ENCODE peak calls at places on chromosomes 5 and 9, in five cellular contexts. K is HCT116, Y is K562, A is stomach, E is endothelial cell of umbilical vein. T is an unnamed sample.
A peak's percentile ranks its signal among the peaks of the same experiment; 100 is the strongest.

GRCh38 chr9:127698985-127699670 is 7.7 kb upstream of the CFAP157 start:
- DNase-seq in A (peak; percentile 96), K (peak; percentile 96), E (peak; percentile 97), Y (peak; percentile 100), T (no peak)

GRCh38 chr9:32345243-32345642 is 39.2 kb upstream of the ACO1 start:
- DNase-seq in A (no peak), Y (no peak), K (no peak), E (no peak), T (no peak)

GRCh38 chr5:179361204-179361603 is 15.9 kb upstream of the ADAMTS2 start:
- DNase-seq in E (no peak), A (no peak), K (no peak), Y (no peak), T (no peak)

GRCh38 chr5:96297867-96298266 is 135.2 kb downstream of the PCSK1 start:
- DNase-seq in K (no peak), Y (no peak), E (no peak), A (no peak), T (no peak)

GRCh38 chr9:37253377-37253937 is 133.1 kb downstream of the ZCCHC7 start:
- DNase-seq in A (no peak), Y (no peak), E (no peak), K (no peak), T (no peak)

GRCh38 chr5:62334082-62334481 is 28.1 kb downstream of the KIF2A start:
- DNase-seq in K (no peak), Y (no peak), E (no peak), A (no peak), T (no peak)

GRCh38 chr5:74320526-74320925 is 320.0 kb downstream of the ENC1 start:
- DNase-seq in E (no peak), K (no peak), A (no peak), Y (no peak), T (no peak)

GRCh38 chr5:52738095-52738506 is 49.6 kb upstream of the ITGA1 start:
- DNase-seq in K (no peak), A (no peak), E (peak; percentile 21), Y (no peak), T (no peak)

GRCh38 chr9:122468735-122469134 is 9.0 kb downstream of the OR1J1 start:
- DNase-seq in E (no peak), Y (no peak), K (no peak), A (no peak), T (no peak)

GRCh38 chr5:139698461-139699146 is 50.5 kb downstream of the CXXC5 start:
- DNase-seq in Y (peak; percentile 28), K (no peak), A (peak; percentile 87), E (peak; percentile 76), T (no peak)

GRCh38 chr9:129143461-129143927 is 32.3 kb downstream of the PTPA start:
- DNase-seq in Y (peak; percentile 37), E (peak; percentile 70), A (no peak), K (no peak), T (no peak)

GRCh38 chr9:91197232-91198181 is 164.2 kb downstream of the AUH start:
- DNase-seq in Y (peak; percentile 47), E (peak; percentile 70), K (peak; percentile 85), A (peak; percentile 86), T (peak; percentile 62)

GRCh38 chr5:149887622-149888183 is 56.9 kb downstream of the PDE6A start:
- DNase-seq in Y (no peak), A (no peak), E (peak; percentile 42), K (peak; percentile 12), T (no peak)

GRCh38 chr9:18810581-18810980 is 222.4 kb downstream of the SAXO1 start:
- DNase-seq in K (no peak), Y (no peak), A (no peak), E (no peak), T (no peak)

GRCh38 chr9:126411225-126411947 is 84.8 kb downstream of the MVB12B start:
- DNase-seq in K (no peak), Y (no peak), A (no peak), E (no peak), T (no peak)

GRCh38 chr5:111855356-111855755 is 98.4 kb upstream of the NREP start:
- DNase-seq in Y (no peak), K (no peak), E (no peak), A (no peak), T (no peak)

GRCh38 chr5:14025566-14026276 is 81.2 kb upstream of the DNAH5 start:
- DNase-seq in Y (no peak), A (no peak), K (no peak), E (no peak), T (no peak)

GRCh38 chr5:14032944-14033343 is 88.5 kb upstream of the DNAH5 start:
- DNase-seq in Y (no peak), A (no peak), E (no peak), K (peak; percentile 59), T (no peak)

GRCh38 chr5:14029185-14029584 is 84.7 kb upstream of the DNAH5 start:
- DNase-seq in K (no peak), Y (no peak), A (no peak), E (no peak), T (no peak)

GRCh38 chr5:14028188-14028587 is 83.7 kb upstream of the DNAH5 start:
- DNase-seq in K (no peak), Y (no peak), E (no peak), A (no peak), T (no peak)
- H3K4me1 ChIP-seq in K (peaks cover 19% of the 10 kb centered on the region), Y (no peaks in the 10 kb centered on the region), E (no peaks in the 10 kb centered on the region), A (no peaks in the 10 kb centered on the region), T (no peaks in the 10 kb centered on the region)

GRCh38 chr5:160602744-160603143 is 181.1 kb downstream of the PTTG1 start:
- DNase-seq in Y (no peak), A (no peak), E (no peak), K (no peak), T (no peak)

GRCh38 chr5:160601045-160601444 is 179.4 kb downstream of the PTTG1 start:
- DNase-seq in A (no peak), E (no peak), K (no peak), Y (no peak), T (no peak)

GRCh38 chr5:160604484-160604883 is 182.8 kb downstream of the PTTG1 start:
- DNase-seq in Y (no peak), K (no peak), A (no peak), E (no peak), T (no peak)

GRCh38 chr5:160605266-160605665 is 183.6 kb downstream of the PTTG1 start:
- DNase-seq in Y (no peak), E (no peak), K (no peak), A (no peak), T (no peak)
- TF ChIP-seq POLR2AphosphoS5 in Y (no peak), E (no peak), K (no peak), A (no peak), T (no peak)

DNA sequence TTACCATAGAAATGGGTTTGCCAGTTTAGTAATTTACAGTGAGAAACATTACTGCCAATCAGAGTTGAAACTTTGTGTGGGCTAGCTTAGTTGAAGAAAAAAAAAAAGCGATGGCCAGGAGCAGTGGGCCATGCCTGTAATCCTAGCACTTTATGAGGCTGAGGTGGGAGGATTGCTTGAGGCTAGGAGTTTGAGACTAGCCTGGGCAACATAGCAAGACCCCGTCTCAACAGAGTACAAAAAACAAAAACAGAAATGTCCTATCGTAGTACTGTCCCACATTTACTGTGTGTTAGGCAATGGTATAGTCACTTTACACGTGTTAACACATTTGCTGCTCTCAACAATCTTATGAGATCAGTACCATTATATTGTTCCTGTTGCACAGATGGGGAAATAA is 2.3 kb downstream of the OSTF1 start:
- DNase-seq in A (no peak), Y (no peak), E (no peak), K (no peak), T (no peak)
- H3K4me1 ChIP-seq in A (peaks cover 80% of the 10 kb centered on the region), Y (peaks cover 14% of the 10 kb centered on the region), E (peaks cover 23% of the 10 kb centered on the region), K (peaks cover 19% of the 10 kb centered on the region), T (peaks cover 15% of the 10 kb centered on the region)

DNA sequence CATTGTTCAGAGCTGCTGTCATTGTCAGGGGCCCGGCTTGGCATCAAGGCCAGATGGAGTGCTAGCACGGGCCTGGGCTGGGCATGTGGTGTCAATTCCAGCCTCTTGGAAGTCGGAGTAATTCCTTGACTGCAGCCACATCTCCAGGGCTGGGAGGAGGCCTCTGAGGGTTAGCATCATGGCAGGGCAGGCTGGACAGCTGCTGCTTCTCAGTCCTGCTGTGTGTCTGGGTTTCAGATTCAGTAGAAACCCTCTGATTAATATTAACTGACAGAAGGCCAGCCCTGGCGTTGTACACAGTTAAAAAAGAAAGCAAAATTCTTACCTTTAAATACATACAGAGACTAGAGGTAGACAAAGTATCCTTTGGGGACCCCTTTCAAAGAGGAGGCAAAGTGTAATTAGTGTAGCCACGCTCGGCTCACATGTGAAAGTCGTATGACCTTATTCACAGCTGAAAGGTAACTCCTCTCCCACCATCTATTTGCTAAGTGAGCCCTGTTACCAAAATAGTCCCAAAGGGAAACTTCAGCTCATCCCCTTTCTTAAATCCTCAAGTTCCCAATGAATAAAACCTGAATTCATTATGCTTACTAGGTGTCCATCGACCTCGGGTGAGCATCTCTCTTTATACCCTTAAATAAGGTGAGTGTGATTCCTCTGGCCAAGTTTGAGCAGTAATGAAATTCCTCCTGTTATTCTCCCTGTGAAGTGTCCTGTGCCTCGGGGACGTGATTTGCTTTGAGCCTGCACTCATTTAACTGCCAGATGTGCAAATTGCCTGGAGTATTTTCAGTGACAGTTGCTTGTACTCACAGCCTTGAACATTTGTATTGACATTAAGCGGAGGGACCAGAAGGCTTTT is 126.6 kb downstream of the DOCK2 start:
- DNase-seq in K (no peak), Y (no peak), E (no peak), A (no peak), T (no peak)
- TF ChIP-seq POLR2AphosphoS5 in K (no peak), Y (no peak), E (no peak), A (no peak), T (no peak)

DNA sequence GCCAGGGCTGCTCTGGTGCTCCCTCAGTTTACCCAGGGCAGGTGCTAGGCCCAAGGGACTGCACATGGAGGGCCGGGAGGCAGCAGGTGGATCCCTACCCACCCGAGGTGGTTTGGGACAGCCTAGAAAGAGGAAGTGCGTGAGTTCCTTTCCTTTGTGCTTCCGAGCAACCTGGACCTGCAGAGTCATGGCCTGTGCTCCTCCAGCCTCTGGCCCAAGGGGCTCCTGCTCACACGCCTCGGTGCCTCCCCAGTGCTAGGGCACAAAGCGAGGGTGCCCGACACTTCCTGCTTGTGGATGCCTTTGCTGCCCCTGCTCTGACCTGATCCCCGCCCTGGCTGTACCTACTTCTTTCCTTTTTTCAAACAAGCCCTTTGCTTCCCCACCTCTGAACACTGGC is 79.3 kb downstream of the RXRA start:
- DNase-seq in K (no peak), E (no peak), A (no peak), Y (no peak), T (no peak)
- H3K4me1 ChIP-seq in K (peaks cover 43% of the 10 kb centered on the region), E (peaks cover 45% of the 10 kb centered on the region), A (peaks cover 97% of the 10 kb centered on the region), Y (peaks cover 90% of the 10 kb centered on the region), T (peaks cover 11% of the 10 kb centered on the region)

DNA sequence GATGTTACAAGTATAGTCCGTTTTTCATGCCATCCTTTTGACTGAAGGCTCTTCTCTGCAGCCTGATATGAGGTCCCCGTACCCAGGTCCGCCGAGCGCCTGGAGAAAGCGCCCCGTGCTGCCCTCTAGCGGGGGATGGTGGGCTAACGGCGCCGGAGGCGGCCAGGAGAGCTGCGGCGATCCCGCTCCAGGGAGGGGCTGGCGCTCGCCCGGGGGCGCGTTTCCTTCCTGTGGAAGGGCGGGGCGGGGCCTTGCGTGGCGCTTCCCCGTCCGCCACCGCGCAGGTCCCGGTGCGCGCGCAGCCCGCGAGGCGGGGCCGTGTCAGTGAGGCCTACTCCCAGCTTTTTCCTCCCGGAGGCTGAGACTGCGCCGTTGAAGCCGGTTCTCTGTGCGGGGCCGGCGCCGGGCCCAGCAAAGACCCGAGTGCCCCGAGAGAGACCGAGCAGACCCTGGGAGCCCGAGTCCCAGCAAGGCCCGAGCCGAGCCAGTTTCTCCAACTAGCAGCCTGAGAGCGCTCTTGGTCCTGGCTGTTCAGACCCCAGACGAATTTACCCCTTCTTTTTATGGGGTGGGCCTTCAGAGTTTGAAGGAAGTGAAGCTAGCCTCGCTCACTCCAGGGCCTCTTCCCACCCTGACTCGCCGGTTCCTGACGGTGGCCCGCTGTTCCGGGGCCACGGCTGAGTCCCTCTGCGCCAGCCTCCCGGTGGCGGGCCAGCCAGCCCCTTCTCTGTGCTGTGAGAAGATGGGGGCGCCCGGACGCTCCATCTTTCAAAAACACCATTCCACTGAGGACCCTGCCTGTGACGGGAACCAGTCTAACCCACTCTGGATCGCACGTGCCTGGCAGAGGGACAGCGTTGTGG is 9.7 kb upstream of the PHF2 start:
- DNase-seq in A (peak; percentile 99), K (peak; percentile 86), E (peak; percentile 98), Y (peak; percentile 98), T (peak; percentile 61)
- TF ChIP-seq POLR2AphosphoS5 in A (peak; percentile 91), K (peak; percentile 96), E (peak; percentile 96), Y (peak; percentile 80), T (peak; percentile 91)